ENCODE peak calls at places on chromosomes 4 and X, in four cellular contexts. U is IMR-90, T is K562, J is A549. Y is an unnamed sample.

GRCh38 chr4:76822294-76822693 is 75.7 kb downstream of the SOWAHB start:
- DNase-seq in U (no peak), T (no peak), J (no peak), Y (no peak)

GRCh38 chr4:23135792-23136645 is 443.3 kb downstream of the GBA3 start:
- DNase-seq in U (peak; percentile 41), T (peak; percentile 56), J (peak; percentile 46), Y (peak; percentile 35)

GRCh38 chr4:31111794-31112193 is 391.6 kb downstream of the PCDH7 start:
- DNase-seq in U (no peak), T (no peak), J (no peak), Y (no peak)

GRCh38 chr4:78622253-78622979 is 70.8 kb downstream of the ANXA3 start:
- DNase-seq in U (peak; percentile 73), T (peak; percentile 72), J (peak; percentile 12), Y (peak; percentile 29)

GRCh38 chr4:113499696-113500095 is 261.8 kb downstream of the CAMK2D start:
- DNase-seq in U (peak; percentile 94), T (no peak), J (no peak), Y (peak; percentile 35)

GRCh38 chrX:9767375-9767774 is 1.7 kb upstream of the GPR143 start:
- DNase-seq in U (no peak), T (no peak), J (no peak), Y (peak; percentile 31)

GRCh38 chrX:80817002-80817401 is 7.3 kb upstream of the BRWD3 start:
- DNase-seq in U (no peak), T (no peak), J (no peak), Y (no peak)

GRCh38 chr4:114334808-114335739 is 263.5 kb upstream of the UGT8 start:
- DNase-seq in U (no peak), T (no peak), J (no peak), Y (no peak)

GRCh38 chr4:148273501-148273986 is 168.7 kb downstream of the NR3C2 start:
- DNase-seq in U (no peak), T (no peak), J (no peak), Y (no peak)

GRCh38 chr4:116016201-116016600 is 902.8 kb upstream of the NDST4 start:
- DNase-seq in U (peak; percentile 44), T (no peak), J (no peak), Y (no peak)

GRCh38 chr4:24166501-24166900 is 276.7 kb upstream of the PPARGC1A start:
- DNase-seq in U (no peak), T (no peak), J (no peak), Y (no peak)

GRCh38 chrX:65586491-65586890 is 51.9 kb upstream of the LAS1L start:
- DNase-seq in U (peak; percentile 55), T (no peak), J (no peak), Y (no peak)

GRCh38 chr4:8322794-8323704 is 53.5 kb downstream of the HTRA3 start:
- DNase-seq in U (no peak), T (no peak), J (no peak), Y (no peak)

GRCh38 chr4:19327364-19327763 is 924.3 kb upstream of the SLIT2 start:
- DNase-seq in U (peak; percentile 12), T (no peak), J (no peak), Y (no peak)

GRCh38 chr4:141180991-141181760 is 39.5 kb upstream of the ZNF330 start:
- DNase-seq in U (no peak), T (no peak), J (no peak), Y (no peak)

GRCh38 chr4:128780688-128781087 is 28.8 kb upstream of the JADE1 start:
- DNase-seq in U (no peak), T (no peak), J (no peak), Y (no peak)

GRCh38 chrX:68880846-68881513 is 52.2 kb downstream of the EFNB1 start:
- DNase-seq in U (no peak), T (no peak), J (no peak), Y (no peak)

GRCh38 chr4:2292679-2293108 is 30.8 kb upstream of the MXD4 start:
- DNase-seq in U (peak; percentile 75), T (no peak), J (no peak), Y (no peak)

GRCh38 chrX:1466971-1467561 is 14.4 kb upstream of the ASMTL start:
- DNase-seq in U (no peak), T (no peak), J (no peak), Y (no peak)

GRCh38 chr4:5839751-5840674 is 52.9 kb downstream of the CRMP1 start:
- DNase-seq in U (no peak), T (no peak), J (no peak), Y (no peak)

GRCh38 chr4:123832173-123833026 is 435.8 kb downstream of the SPRY1 start:
- DNase-seq in U (peak; percentile 100), T (no peak), J (no peak), Y (no peak)

GRCh38 chr4:3489451-3489962 is 26.4 kb downstream of the DOK7 start:
- DNase-seq in U (no peak), T (no peak), J (peak; percentile 38), Y (no peak)

GRCh38 chrX:53481093-53481492 is 46.9 kb upstream of the HSD17B10 start:
- DNase-seq in U (no peak), T (peak; percentile 28), J (peak; percentile 17), Y (no peak)

GRCh38 chrX:53481816-53482485 is 47.8 kb upstream of the HSD17B10 start:
- DNase-seq in U (peak; percentile 69), T (peak; percentile 10), J (peak; percentile 78), Y (peak; percentile 28)

GRCh38 chrX:53474707-53475106 is 40.5 kb upstream of the HSD17B10 start:
- DNase-seq in U (no peak), T (no peak), J (no peak), Y (no peak)

GRCh38 chrX:53476371-53476770 is 42.2 kb upstream of the HSD17B10 start:
- DNase-seq in U (peak; percentile 72), T (no peak), J (peak; percentile 11), Y (no peak)

GRCh38 chrX:53479295-53479694 is 45.1 kb upstream of the HSD17B10 start:
- DNase-seq in U (peak; percentile 16), T (peak; percentile 38), J (peak; percentile 21), Y (no peak)
- TF ChIP-seq MAZ in U (no peak), T (no peak), J (no peak), Y (no peak)

GRCh38 chr4:130393246-130394041 is 1297.5 kb downstream of the C4orf33 start:
- DNase-seq in U (peak; percentile 60), T (no peak), J (no peak), Y (peak; percentile 0)

DNA sequence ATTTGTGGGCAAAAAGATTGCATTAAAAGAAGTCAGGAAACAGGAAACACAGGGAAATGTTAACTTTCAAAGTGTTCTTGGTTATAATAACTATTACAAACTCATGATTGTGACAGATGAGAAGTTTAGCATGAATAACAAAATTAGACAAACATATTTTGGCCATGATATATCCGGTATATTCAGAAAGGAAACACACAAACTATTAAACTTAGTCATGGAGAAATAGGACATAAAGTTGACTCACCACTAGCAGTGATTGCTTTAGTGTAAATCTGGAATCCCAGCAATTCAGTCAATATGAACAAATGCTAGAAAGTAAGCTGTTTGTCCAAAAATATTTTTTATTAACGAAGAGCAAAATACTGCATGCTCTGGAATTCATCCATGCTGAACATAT is 1299.9 kb downstream of the C4orf33 start:
- DNase-seq in U (peak; percentile 89), T (no peak), J (peak; percentile 1), Y (no peak)
- TF ChIP-seq MAZ in U (no peak), T (no peak), J (no peak), Y (no peak)

GRCh38 chrX:106247162-106247561 is 79.1 kb downstream of the PWWP3B start:
- DNase-seq in U (no peak), T (no peak), J (no peak), Y (no peak)
- TF ChIP-seq MAZ in U (no peak), T (no peak), J (no peak), Y (no peak)

GRCh38 chr4:189974056-189974455 is 33.4 kb downstream of the FRG1 start:
- DNase-seq in U (no peak), T (peak; percentile 32), J (peak; percentile 43), Y (peak; percentile 15)
- TF ChIP-seq MAZ in U (no peak), T (no peak), J (no peak), Y (no peak)

GRCh38 chrX:2879670-2880069 is 49.5 kb downstream of the ARSD start:
- DNase-seq in U (no peak), T (no peak), J (no peak), Y (no peak)
- TF ChIP-seq MAZ in U (no peak), T (no peak), J (no peak), Y (no peak)

GRCh38 chr4:151359576-151359975 is 34.2 kb upstream of the SH3D19 start:
- DNase-seq in U (no peak), T (no peak), J (no peak), Y (no peak)

GRCh38 chr4:151355155-151355554 is 29.8 kb upstream of the SH3D19 start:
- DNase-seq in U (no peak), T (no peak), J (no peak), Y (no peak)

GRCh38 chr4:151361126-151361525 is 35.7 kb upstream of the SH3D19 start:
- DNase-seq in U (no peak), T (no peak), J (no peak), Y (no peak)

GRCh38 chr4:151356510-151356909 is 31.1 kb upstream of the SH3D19 start:
- DNase-seq in U (peak; percentile 18), T (no peak), J (no peak), Y (no peak)

DNA sequence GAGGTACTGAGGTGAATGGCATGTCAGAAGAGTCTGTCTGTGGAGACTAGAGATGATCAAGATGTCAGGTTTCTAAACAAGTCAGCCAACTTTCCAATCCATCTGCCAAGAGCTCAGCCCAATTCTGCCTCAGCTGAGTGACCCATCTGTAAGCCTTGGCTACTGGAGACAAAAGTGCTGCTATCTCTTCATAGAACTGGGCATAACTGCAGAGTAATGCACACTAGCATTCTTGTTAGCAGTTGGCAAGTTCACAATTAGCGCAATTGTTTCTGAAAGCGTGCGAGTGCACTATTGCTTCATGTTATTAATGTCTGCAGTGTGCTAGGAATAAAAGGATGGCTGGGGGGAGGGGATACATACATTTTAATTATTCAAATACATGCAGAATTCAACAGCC is 32.9 kb upstream of the SH3D19 start:
- DNase-seq in U (no peak), T (no peak), J (no peak), Y (no peak)
- TF ChIP-seq MAZ in U (no peak), T (no peak), J (no peak), Y (no peak)

DNA sequence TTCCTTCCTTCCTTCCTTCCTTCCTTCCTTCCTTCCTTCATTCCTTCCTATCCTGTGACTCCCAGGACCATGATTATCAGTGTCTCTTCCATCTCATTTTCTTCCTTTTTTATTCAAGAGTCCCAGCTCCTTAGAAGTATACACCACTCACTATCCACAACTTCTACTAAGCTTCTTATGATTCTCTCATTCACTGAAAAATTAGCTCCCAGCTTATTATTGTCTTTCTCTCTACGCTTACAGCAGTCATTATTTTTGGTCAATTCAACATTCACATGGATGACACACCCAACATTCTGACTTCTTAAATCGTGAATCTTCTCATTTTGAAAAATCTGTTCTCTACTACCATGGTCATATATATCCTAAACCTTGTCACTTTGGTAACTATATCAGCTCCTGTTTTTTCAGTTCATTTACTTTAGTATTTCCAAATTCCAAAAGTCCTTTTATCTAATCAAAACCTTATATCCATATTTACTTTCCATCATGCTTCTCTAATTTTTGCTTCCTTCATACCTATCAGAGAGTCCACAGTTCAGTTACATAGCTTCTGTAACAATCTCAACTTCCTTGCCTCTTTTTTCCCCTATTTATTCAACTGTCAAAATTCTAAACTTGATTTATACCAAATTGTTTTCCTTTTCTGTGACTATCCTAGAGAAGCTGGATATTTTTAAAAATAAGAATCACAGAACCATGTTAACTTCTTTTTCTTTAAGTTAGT is 677.5 kb downstream of the RAPGEF2 start:
- DNase-seq in U (no peak), T (no peak), J (no peak), Y (no peak)
- TF ChIP-seq MAZ in U (no peak), T (no peak), J (no peak), Y (no peak)

Y was measured in HepG2.